ENCODE peak calls at places on chromosomes 12 and 14, in nine cellular contexts. B is GM04504; Q is mesothelial cell of epicardium; U is activated CD8-positive, alpha-beta T cell treated with anti-CD3 and anti-CD28 coated beads for 36 hours; D is psoas muscle; X is stimulated activated CD4-positive, alpha-beta T cell treated with anti-CD3 and anti-CD28 coated beads, Interleukin-12 subunit alpha, Interleukin-12 subunit beta, amount 100 ng/mL, for 4 hours; Z is HuH-7.5; A is hepatic stellate cell; J is cardiac muscle cell. N is an unnamed sample.

GRCh38 chr12:11961686-11962085 is 109.1 kb upstream of the BCL2L14 start:
- DNase-seq in Z (no peak), Q (no peak), U (no peak), B (no peak), X (no peak), J (no peak), D (no peak), A (no peak), N (no peak)

GRCh38 chr14:37197421-37198272 is at the start of gene MIPOL1:
- DNase-seq in Z (peak), A (peak), Q (peak), D (peak), X (peak), U (peak), B (peak), J (peak), N (peak)

GRCh38 chr12:80702889-80703605 is 4.4 kb upstream of the MYF6 start:
- DNase-seq in D (no peak), X (no peak), J (peak), A (peak), U (no peak), B (peak), Z (no peak), Q (no peak), N (no peak)

GRCh38 chr12:19155981-19156734 is 26.6 kb downstream of the PLEKHA5 start:
- DNase-seq in A (no peak), B (no peak), X (no peak), D (no peak), Z (no peak), Q (no peak), U (no peak), J (no peak), N (no peak)

GRCh38 chr14:91300957-91301356 is 56.5 kb upstream of the GPR68 start:
- DNase-seq in A (no peak), J (no peak), X (no peak), U (no peak), B (no peak), Q (no peak), Z (no peak), D (no peak), N (no peak)

GRCh38 chr14:78007160-78007559 is 163.0 kb upstream of the NRXN3 start:
- DNase-seq in B (no peak), J (peak), D (no peak), Z (no peak), A (no peak), U (no peak), X (no peak), Q (no peak), N (no peak)

GRCh38 chr12:22105542-22105941 is 59.5 kb downstream of the CMAS start:
- DNase-seq in B (no peak), Q (no peak), Z (no peak), J (no peak), X (no peak), U (no peak), D (no peak), A (no peak), N (no peak)

GRCh38 chr12:54156578-54156977 is 32.2 kb downstream of the SMUG1 start:
- DNase-seq in Z (no peak), U (no peak), B (no peak), Q (no peak), D (no peak), A (no peak), J (no peak), X (no peak), N (no peak)

GRCh38 chr14:33733310-33733709 is 217.6 kb downstream of the EGLN3 start:
- DNase-seq in D (no peak), J (no peak), X (no peak), Q (no peak), Z (no peak), B (no peak), U (no peak), A (no peak), N (no peak)

GRCh38 chr12:104974626-104975290 is 11.4 kb upstream of the NOPCHAP1 start:
- DNase-seq in A (peak), B (no peak), U (no peak), D (no peak), X (no peak), Z (no peak), Q (no peak), J (no peak), N (no peak)

GRCh38 chr12:126389215-126389841 is 1324.1 kb downstream of the AACS start:
- DNase-seq in X (no peak), D (no peak), Q (no peak), U (no peak), J (peak), A (no peak), B (peak), Z (no peak), N (no peak)

GRCh38 chr12:10590976-10591375 is 22.4 kb downstream of the MAGOHB start:
- DNase-seq in Q (no peak), X (no peak), J (no peak), B (no peak), U (no peak), A (no peak), D (no peak), Z (no peak), N (no peak)

GRCh38 chr12:130987151-130987931 is 33.6 kb downstream of the ADGRD1 start:
- DNase-seq in A (no peak), B (no peak), Z (no peak), J (no peak), D (no peak), X (no peak), Q (no peak), U (no peak), N (no peak)

GRCh38 chr12:127911289-127911688 is 355.7 kb upstream of the TMEM132C start:
- DNase-seq in Q (no peak), A (no peak), Z (no peak), J (no peak), U (no peak), D (no peak), X (no peak), B (no peak), N (no peak)

GRCh38 chr14:44339256-44339655 is 167.8 kb downstream of the FSCB start:
- DNase-seq in D (no peak), U (no peak), Z (no peak), B (no peak), X (no peak), J (no peak), A (no peak), Q (no peak), N (no peak)

GRCh38 chr12:105257321-105257728 is 21.4 kb upstream of the APPL2 start:
- DNase-seq in A (peak), J (peak), B (peak), Q (no peak), D (no peak), X (no peak), U (no peak), Z (no peak), N (no peak)

GRCh38 chr12:7116196-7116595 is 7.2 kb upstream of the C1RL start:
- DNase-seq in B (no peak), Z (no peak), A (no peak), D (no peak), Q (no peak), X (no peak), U (no peak), J (no peak), N (no peak)

GRCh38 chr12:120455302-120455701 is 9.1 kb downstream of the GATC start:
- DNase-seq in X (no peak), U (no peak), D (no peak), J (no peak), Z (no peak), A (no peak), B (no peak), Q (no peak), N (no peak)

GRCh38 chr12:78933014-78933413 is 68.4 kb downstream of the SYT1 start:
- DNase-seq in A (no peak), Z (no peak), X (no peak), B (no peak), J (no peak), D (no peak), U (no peak), Q (no peak), N (no peak)

GRCh38 chr14:75317148-75317547 is 38.5 kb downstream of the FOS start:
- DNase-seq in Z (no peak), A (no peak), D (no peak), Q (no peak), J (no peak), X (no peak), B (no peak), U (no peak), N (no peak)